ENCODE peak calls at places on chromosome 4, in six cellular contexts. H is GM23248, Z is PC-3, B is MM.1S, E is HCT116, W is neural progenitor cell. R is an unnamed sample.

GRCh38 chr4:187128226-187128625 is 404.6 kb upstream of the FAT1 start:
- DNase-seq in H (peak), Z (peak), B (no peak), E (no peak), W (no peak), R (no peak)

GRCh38 chr4:143375326-143376073 is 38.8 kb downstream of the GAB1 start:
- DNase-seq in H (peak), Z (peak), B (peak), E (peak), W (peak), R (peak)

GRCh38 chr4:186844059-186844681 is 120.5 kb upstream of the FAT1 start:
- DNase-seq in H (peak), Z (no peak), B (peak), E (no peak), W (peak), R (no peak)

GRCh38 chr4:9703391-9703790 is 78.0 kb upstream of the DRD5 start:
- DNase-seq in H (peak), Z (peak), B (peak), E (peak), W (peak), R (peak)

GRCh38 chr4:158046345-158046744 is 126.5 kb downstream of the GASK1B start:
- DNase-seq in H (no peak), Z (no peak), B (no peak), E (no peak), W (no peak), R (no peak)

GRCh38 chr4:56210397-56210796 is 176.9 kb downstream of the AASDH start:
- DNase-seq in H (no peak), Z (no peak), B (no peak), E (no peak), W (no peak), R (no peak)

GRCh38 chr4:53908661-53909078 is 155.7 kb downstream of the CHIC2 start:
- DNase-seq in H (peak), Z (peak), B (peak), E (peak), W (peak), R (peak)

GRCh38 chr4:7863911-7864681 is 75.6 kb downstream of the AFAP1 start:
- DNase-seq in H (no peak), Z (no peak), B (no peak), E (no peak), W (peak), R (no peak)

GRCh38 chr4:40515398-40516293 is 114.0 kb downstream of the RBM47 start:
- DNase-seq in H (peak), Z (peak), B (peak), E (no peak), W (peak), R (no peak)

GRCh38 chr4:113539408-113539807 is 222.1 kb downstream of the CAMK2D start:
- DNase-seq in H (peak), Z (peak), B (no peak), E (peak), W (no peak), R (no peak)

GRCh38 chr4:55729306-55730142 is 90.1 kb upstream of the EXOC1L start:
- DNase-seq in H (no peak), Z (no peak), B (no peak), E (no peak), W (no peak), R (no peak)

GRCh38 chr4:44257461-44257860 is 191.1 kb downstream of the KCTD8 start:
- DNase-seq in H (no peak), Z (no peak), B (no peak), E (no peak), W (no peak), R (no peak)

GRCh38 chr4:25180524-25181131 is 20.4 kb upstream of the SEPSECS start:
- DNase-seq in H (peak), Z (peak), B (peak), E (peak), W (peak), R (peak)

GRCh38 chr4:150739591-150739990 is 157.6 kb downstream of the MAB21L2 start:
- DNase-seq in H (no peak), Z (no peak), B (no peak), E (no peak), W (peak), R (no peak)

GRCh38 chr4:56086073-56086521 is 137.4 kb downstream of the CEP135 start:
- DNase-seq in H (no peak), Z (no peak), B (no peak), E (no peak), W (peak), R (no peak)

GRCh38 chr4:93337196-93337595 is 491.4 kb upstream of the ATOH1 start:
- DNase-seq in H (no peak), Z (no peak), B (no peak), E (no peak), W (no peak), R (no peak)

GRCh38 chr4:109408711-109409110 is 24.9 kb upstream of the SEC24B start:
- DNase-seq in H (peak), Z (no peak), B (no peak), E (no peak), W (no peak), R (no peak)

GRCh38 chr4:184343400-184344177 is 125.9 kb upstream of the ENPP6 start:
- DNase-seq in H (peak), Z (peak), B (peak), E (peak), W (peak), R (peak)

GRCh38 chr4:41572414-41572986 is 34.5 kb downstream of the LIMCH1 start:
- DNase-seq in H (peak), Z (no peak), B (no peak), E (no peak), W (no peak), R (no peak)

GRCh38 chr4:34721835-34722234 is 1522.5 kb downstream of the ARAP2 start:
- DNase-seq in H (no peak), Z (no peak), B (no peak), E (no peak), W (no peak), R (no peak)

GRCh38 chr4:108877821-108878220 is 115.0 kb upstream of the ETNPPL start:
- DNase-seq in H (no peak), Z (peak), B (no peak), E (no peak), W (no peak), R (no peak)

GRCh38 chr4:153764611-153765368 is 5.0 kb upstream of the RNF175 start:
- DNase-seq in H (no peak), Z (no peak), B (no peak), E (no peak), W (peak), R (no peak)

GRCh38 chr4:87118826-87119225 is 101.6 kb downstream of the KLHL8 start:
- DNase-seq in H (peak), Z (no peak), B (no peak), E (no peak), W (no peak), R (peak)

GRCh38 chr4:174284181-174284886 is 623 bp downstream of the CEP44 start:
- DNase-seq in H (peak), Z (peak), B (peak), E (peak), W (peak), R (peak)

GRCh38 chr4:10578027-10578426 is 106.5 kb downstream of the CLNK start:
- DNase-seq in H (no peak), Z (no peak), B (peak), E (no peak), W (no peak), R (no peak)

GRCh38 chr4:159360549-159360948 is 257.7 kb downstream of the RAPGEF2 start:
- DNase-seq in H (peak), Z (peak), B (no peak), E (no peak), W (no peak), R (no peak)

GRCh38 chr4:182478475-182478874 is 235.3 kb downstream of the TENM3 start:
- DNase-seq in H (peak), Z (peak), B (peak), E (peak), W (peak), R (peak)

GRCh38 chr4:74037076-74037475 is 1.4 kb downstream of the CXCL3 start:
- DNase-seq in H (no peak), Z (peak), B (no peak), E (no peak), W (peak), R (no peak)

GRCh38 chr4:98166025-98166730 is 22.9 kb upstream of the STPG2 start:
- DNase-seq in H (peak), Z (peak), B (no peak), E (peak), W (no peak), R (no peak)

DNA sequence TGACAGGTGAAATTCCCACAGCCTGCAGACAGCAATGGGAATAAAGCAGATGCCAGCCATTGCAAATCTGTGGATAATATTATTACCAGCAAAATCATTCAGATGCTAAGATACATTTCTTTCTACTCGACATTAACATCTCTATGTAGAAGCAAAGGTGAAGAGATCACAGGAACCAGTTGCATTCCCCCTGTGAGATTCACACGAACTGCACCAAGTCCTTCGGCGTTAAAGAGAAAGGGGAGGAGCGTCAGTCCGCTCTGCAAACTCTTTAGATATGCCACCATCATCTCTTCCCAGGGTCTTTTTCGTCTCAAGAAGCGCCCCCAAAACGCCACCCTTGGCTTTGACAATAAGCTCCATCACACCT is 1.9 kb downstream of the NEUROG2 start:
- DNase-seq in H (no peak), Z (no peak), B (peak), E (no peak), W (peak), R (peak)
- H3K9ac ChIP-seq in H (no peak), Z (no peak), B (no peak), E (no peak), W (no peak), R (no peak)

GRCh38 chr4:26931961-26932360 is 71.3 kb downstream of the STIM2 start:
- DNase-seq in H (no peak), Z (no peak), B (no peak), E (no peak), W (no peak), R (no peak)

GRCh38 chr4:26938516-26938915 is 77.9 kb downstream of the STIM2 start:
- DNase-seq in H (no peak), Z (no peak), B (no peak), E (no peak), W (no peak), R (no peak)

GRCh38 chr4:26937567-26937966 is 76.9 kb downstream of the STIM2 start:
- DNase-seq in H (no peak), Z (no peak), B (no peak), E (no peak), W (no peak), R (no peak)

GRCh38 chr4:26937136-26937535 is 76.5 kb downstream of the STIM2 start:
- DNase-seq in H (no peak), Z (no peak), B (no peak), E (no peak), W (no peak), R (no peak)

GRCh38 chr4:26936284-26937065 is 75.8 kb downstream of the STIM2 start:
- DNase-seq in H (no peak), Z (no peak), B (no peak), E (no peak), W (no peak), R (no peak)
- TF ChIP-seq EZH2phosphoT487 in H (no peak), Z (no peak), B (no peak), E (no peak), W (no peak), R (no peak)

DNA sequence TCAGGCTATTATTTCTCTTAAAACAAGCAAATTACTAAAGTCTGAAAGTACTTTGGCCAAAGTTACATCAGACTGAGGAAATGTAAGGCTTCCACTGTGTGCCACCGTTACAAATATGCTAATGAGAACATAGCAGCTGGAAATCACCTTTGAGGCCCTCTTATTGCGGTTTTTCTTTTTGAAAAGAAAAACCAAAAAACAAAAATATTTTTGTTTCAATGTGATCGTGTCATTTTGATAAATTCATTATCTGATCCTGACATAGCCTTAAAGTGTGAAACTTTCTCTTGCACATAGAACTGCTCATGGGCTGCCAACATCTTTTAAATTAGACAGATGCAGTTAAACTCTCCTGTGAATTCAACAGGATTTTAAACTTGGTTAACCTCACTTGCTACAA is 2.8 kb upstream of the TIFA start:
- DNase-seq in H (no peak), Z (no peak), B (peak), E (no peak), W (no peak), R (no peak)
- H3K9ac ChIP-seq in H (no peak), Z (no peak), B (peak), E (no peak), W (no peak), R (no peak)

DNA sequence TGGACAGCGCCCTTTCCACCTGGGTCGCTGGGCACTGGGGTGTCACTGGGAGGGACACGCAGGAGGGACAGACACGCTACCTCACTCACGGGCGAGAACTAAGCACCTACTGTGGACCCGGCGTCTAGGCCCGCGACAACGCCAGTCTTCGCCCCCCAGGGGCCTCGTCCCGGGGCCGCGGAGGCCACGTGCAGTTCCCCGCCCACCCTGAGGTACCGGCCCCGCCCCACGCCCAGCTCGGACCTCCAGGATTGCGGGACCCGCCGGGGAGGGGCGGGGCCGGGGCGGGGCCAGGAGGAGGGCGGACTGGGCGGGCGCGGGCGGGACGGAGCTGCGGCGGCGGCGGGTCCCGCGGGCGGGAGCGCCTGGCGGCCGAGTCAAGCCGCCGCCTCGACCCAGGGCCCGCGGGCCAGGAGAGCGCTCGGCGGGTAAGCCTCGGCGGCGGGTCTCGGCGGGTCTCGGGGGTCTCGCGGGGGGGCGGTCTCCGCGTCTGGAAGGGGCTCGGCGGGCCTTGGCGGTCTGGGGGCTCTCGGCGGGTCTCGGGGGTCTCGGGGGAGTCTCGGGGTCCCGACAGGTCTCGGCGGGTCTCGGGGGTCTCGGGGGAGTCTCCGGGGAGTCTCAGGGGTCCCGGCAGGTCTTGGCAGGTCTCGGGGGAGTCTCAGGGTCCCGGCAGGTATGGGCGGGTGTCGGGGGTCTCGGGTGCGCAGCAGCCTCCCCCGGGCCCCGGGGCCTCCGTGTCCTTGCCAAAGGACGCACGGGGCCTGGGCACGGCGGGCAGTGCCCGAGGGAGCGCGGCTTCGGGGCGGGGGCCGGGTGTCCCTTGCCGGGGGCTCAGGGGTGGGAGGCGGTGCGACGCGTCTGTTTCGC is at the start of gene SH3BP2:
- DNase-seq in H (peak), Z (peak), B (peak), E (peak), W (peak), R (peak)
- TF ChIP-seq EZH2phosphoT487 in H (no peak), Z (no peak), B (no peak), E (no peak), W (no peak), R (no peak)

GRCh38 chr4:146029939-146030710 is 91.5 kb upstream of the ZNF827 start:
- DNase-seq in H (no peak), Z (peak), B (no peak), E (no peak), W (no peak), R (no peak)
- H3K9ac ChIP-seq in H (no peak), Z (no peak), B (no peak), E (no peak), W (no peak), R (no peak)

GRCh38 chr4:14064969-14065368 is 437.4 kb upstream of the BOD1L1 start:
- DNase-seq in H (no peak), Z (no peak), B (no peak), E (no peak), W (peak), R (no peak)

GRCh38 chr4:14054391-14054790 is 426.9 kb upstream of the BOD1L1 start:
- DNase-seq in H (peak), Z (no peak), B (no peak), E (no peak), W (no peak), R (no peak)

DNA sequence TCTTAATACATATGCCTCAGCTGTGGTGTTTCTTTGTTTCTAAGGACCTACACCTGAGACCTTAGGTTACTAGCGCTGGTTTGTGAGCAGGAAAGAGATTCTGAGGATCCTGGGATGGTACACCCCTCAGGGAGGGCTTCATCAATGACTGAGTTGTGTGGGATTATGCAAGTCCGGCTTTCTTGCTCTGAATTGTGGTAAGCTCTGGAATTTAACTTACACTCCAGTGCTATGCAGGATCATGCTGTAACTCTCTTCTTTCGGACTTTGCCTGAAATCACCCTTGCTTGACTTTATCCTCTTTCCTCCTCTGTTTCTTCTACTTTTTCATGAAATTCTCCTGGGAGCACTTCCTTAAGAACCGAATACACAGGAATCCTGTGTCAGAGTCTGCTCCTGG is 431.5 kb upstream of the BOD1L1 start:
- DNase-seq in H (peak), Z (no peak), B (no peak), E (no peak), W (no peak), R (no peak)
- TF ChIP-seq EZH2phosphoT487 in H (no peak), Z (no peak), B (no peak), E (no peak), W (no peak), R (no peak)

GRCh38 chr4:133148690-133149363 is at the start of gene PCDH10:
- DNase-seq in H (peak), Z (peak), B (peak), E (no peak), W (peak), R (peak)

GRCh38 chr4:133150643-133151300 is 1.7 kb downstream of the PCDH10 start:
- DNase-seq in H (peak), Z (no peak), B (no peak), E (no peak), W (peak), R (peak)

GRCh38 chr4:133151301-133151680 is 2.2 kb downstream of the PCDH10 start:
- DNase-seq in H (peak), Z (no peak), B (no peak), E (no peak), W (peak), R (no peak)

GRCh38 chr4:133149364-133149695 is 236 bp downstream of the PCDH10 start:
- DNase-seq in H (no peak), Z (no peak), B (no peak), E (no peak), W (no peak), R (no peak)

GRCh38 chr4:133149932-133150642 is 993 bp downstream of the PCDH10 start:
- DNase-seq in H (no peak), Z (no peak), B (no peak), E (no peak), W (no peak), R (no peak)
- H3K9ac ChIP-seq in H (no peak), Z (no peak), B (no peak), E (no peak), W (no peak), R (no peak)

DNA sequence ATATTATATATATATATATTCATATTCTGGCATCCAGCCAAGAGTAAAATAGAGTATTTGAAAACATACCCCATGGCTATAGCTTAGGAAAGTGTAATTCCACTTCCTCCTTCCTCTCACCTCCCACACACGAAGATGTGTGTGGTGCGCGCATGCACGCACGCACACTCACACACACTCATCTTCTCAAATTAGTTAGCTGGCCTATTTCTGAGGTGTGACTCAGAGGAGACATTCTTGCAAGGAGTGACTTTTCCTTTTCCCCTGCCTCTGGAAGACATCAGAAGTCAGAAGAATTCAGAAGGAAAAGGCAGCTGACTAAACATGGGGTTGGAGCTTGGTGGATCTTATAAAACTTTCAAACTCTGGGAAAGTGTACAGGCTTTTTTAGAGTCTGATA is 8.8 kb downstream of the ENPEP start:
- DNase-seq in H (peak), Z (peak), B (no peak), E (no peak), W (no peak), R (no peak)
- TF ChIP-seq EZH2phosphoT487 in H (no peak), Z (no peak), B (no peak), E (no peak), W (no peak), R (no peak)

R was measured in SK-N-SH.